ENCODE peak calls at places on chromosomes 1 and 21, in ten cellular contexts. One of them, this sample, is unnamed. For H3K4me1, the result is how much of the 10 kb centered on the place peaks cover.

GRCh38 chr21:31383770-31384169 is 39.7 kb upstream of the TIAM1 start:
- DNase-seq in upper lobe of left lung: no peak
- DNase-seq in stomach: no peak
- DNase-seq in HepG2: no peak
- DNase-seq in suprapubic skin: no peak
- DNase-seq in A549: no peak
- DNase-seq in K562: no peak
- DNase-seq in ovary: no peak
- DNase-seq in SK-N-SH: no peak
- DNase-seq in tibial nerve: no peak
- DNase-seq in this sample: no peak

GRCh38 chr1:81470250-81470649 is 330.5 kb upstream of the ADGRL2 start:
- DNase-seq in tibial nerve: no peak
- DNase-seq in SK-N-SH: no peak
- DNase-seq in suprapubic skin: no peak
- DNase-seq in HepG2: no peak
- DNase-seq in upper lobe of left lung: no peak
- DNase-seq in A549: no peak
- DNase-seq in ovary: no peak
- DNase-seq in stomach: no peak
- DNase-seq in K562: no peak
- DNase-seq in this sample: no peak

GRCh38 chr1:58162952-58163550 is 383.5 kb downstream of the OMA1 start:
- DNase-seq in upper lobe of left lung: peak
- DNase-seq in tibial nerve: peak
- DNase-seq in suprapubic skin: no peak
- DNase-seq in stomach: peak
- DNase-seq in ovary: peak
- DNase-seq in HepG2: peak
- DNase-seq in A549: peak
- DNase-seq in K562: peak
- DNase-seq in SK-N-SH: peak
- DNase-seq in this sample: peak

GRCh38 chr1:6580119-6580587 is 359 bp downstream of the ZBTB48 start:
- DNase-seq in K562: no peak
- DNase-seq in suprapubic skin: no peak
- DNase-seq in HepG2: no peak
- DNase-seq in SK-N-SH: no peak
- DNase-seq in upper lobe of left lung: no peak
- DNase-seq in ovary: no peak
- DNase-seq in tibial nerve: no peak
- DNase-seq in A549: no peak
- DNase-seq in stomach: no peak
- DNase-seq in this sample: no peak

GRCh38 chr1:188476606-188477005 is 1647.9 kb downstream of the PLA2G4A start:
- DNase-seq in A549: no peak
- DNase-seq in ovary: no peak
- DNase-seq in HepG2: no peak
- DNase-seq in suprapubic skin: no peak
- DNase-seq in SK-N-SH: no peak
- DNase-seq in upper lobe of left lung: no peak
- DNase-seq in K562: no peak
- DNase-seq in stomach: no peak
- DNase-seq in tibial nerve: no peak
- DNase-seq in this sample: no peak

GRCh38 chr21:34596561-34597271 is 18.2 kb downstream of the RCAN1 start:
- DNase-seq in HepG2: no peak
- DNase-seq in tibial nerve: no peak
- DNase-seq in upper lobe of left lung: no peak
- DNase-seq in K562: no peak
- DNase-seq in stomach: no peak
- DNase-seq in suprapubic skin: no peak
- DNase-seq in SK-N-SH: no peak
- DNase-seq in A549: no peak
- DNase-seq in ovary: no peak
- DNase-seq in this sample: no peak

GRCh38 chr1:200802042-200802441 is 63.3 kb downstream of the CAMSAP2 start:
- DNase-seq in tibial nerve: no peak
- DNase-seq in upper lobe of left lung: no peak
- DNase-seq in HepG2: no peak
- DNase-seq in K562: no peak
- DNase-seq in suprapubic skin: no peak
- DNase-seq in A549: no peak
- DNase-seq in ovary: no peak
- DNase-seq in SK-N-SH: no peak
- DNase-seq in stomach: no peak
- DNase-seq in this sample: no peak

GRCh38 chr1:154407021-154407865 is 2.1 kb downstream of the IL6R start:
- DNase-seq in upper lobe of left lung: peak
- DNase-seq in HepG2: no peak
- DNase-seq in SK-N-SH: no peak
- DNase-seq in suprapubic skin: no peak
- DNase-seq in tibial nerve: no peak
- DNase-seq in K562: no peak
- DNase-seq in ovary: no peak
- DNase-seq in A549: no peak
- DNase-seq in stomach: peak
- DNase-seq in this sample: no peak

GRCh38 chr21:27572681-27573080 is 605.8 kb upstream of the ADAMTS5 start:
- DNase-seq in SK-N-SH: no peak
- DNase-seq in tibial nerve: no peak
- DNase-seq in stomach: no peak
- DNase-seq in HepG2: no peak
- DNase-seq in A549: no peak
- DNase-seq in upper lobe of left lung: no peak
- DNase-seq in K562: no peak
- DNase-seq in suprapubic skin: no peak
- DNase-seq in ovary: no peak
- DNase-seq in this sample: no peak

GRCh38 chr21:42520628-42521253 is 7.1 kb downstream of the SLC37A1 start:
- DNase-seq in suprapubic skin: peak
- DNase-seq in SK-N-SH: peak
- DNase-seq in stomach: no peak
- DNase-seq in K562: peak
- DNase-seq in ovary: no peak
- DNase-seq in HepG2: no peak
- DNase-seq in A549: no peak
- DNase-seq in upper lobe of left lung: no peak
- DNase-seq in tibial nerve: no peak
- DNase-seq in this sample: no peak

GRCh38 chr21:42522771-42523170 is 9.1 kb downstream of the SLC37A1 start:
- DNase-seq in stomach: no peak
- DNase-seq in tibial nerve: no peak
- DNase-seq in K562: no peak
- DNase-seq in SK-N-SH: no peak
- DNase-seq in A549: no peak
- DNase-seq in ovary: no peak
- DNase-seq in HepG2: no peak
- DNase-seq in upper lobe of left lung: peak
- DNase-seq in suprapubic skin: peak
- DNase-seq in this sample: no peak

GRCh38 chr21:42521384-42521783 is 7.7 kb downstream of the SLC37A1 start:
- DNase-seq in SK-N-SH: no peak
- DNase-seq in ovary: no peak
- DNase-seq in tibial nerve: no peak
- DNase-seq in upper lobe of left lung: no peak
- DNase-seq in A549: no peak
- DNase-seq in stomach: no peak
- DNase-seq in HepG2: no peak
- DNase-seq in K562: no peak
- DNase-seq in suprapubic skin: peak
- DNase-seq in this sample: no peak

GRCh38 chr21:42522271-42522670 is 8.6 kb downstream of the SLC37A1 start:
- DNase-seq in K562: no peak
- DNase-seq in suprapubic skin: peak
- DNase-seq in A549: no peak
- DNase-seq in HepG2: no peak
- DNase-seq in tibial nerve: no peak
- DNase-seq in ovary: no peak
- DNase-seq in stomach: no peak
- DNase-seq in upper lobe of left lung: no peak
- DNase-seq in SK-N-SH: no peak
- DNase-seq in this sample: no peak

DNA sequence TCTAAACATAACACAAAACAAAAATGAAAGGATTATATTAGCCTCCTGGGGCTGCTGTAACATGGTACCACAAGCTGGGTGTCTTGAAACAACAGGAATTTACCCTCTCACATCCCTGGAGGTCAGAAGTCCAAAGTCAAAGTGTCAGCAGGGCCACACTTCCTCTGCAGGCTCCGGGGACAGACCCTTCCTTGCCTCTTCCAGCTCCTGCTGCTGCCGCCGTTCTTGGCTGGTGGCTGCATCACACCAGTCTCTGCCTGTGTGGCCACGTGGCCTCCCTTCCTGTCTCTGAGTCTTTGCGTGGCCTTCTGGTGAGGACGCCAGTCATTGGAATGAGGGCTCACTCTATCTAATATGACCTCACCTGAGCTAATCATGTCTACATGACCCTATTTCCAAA is 8.2 kb downstream of the SLC37A1 start:
- DNase-seq in ovary: no peak
- DNase-seq in stomach: no peak
- DNase-seq in SK-N-SH: no peak
- DNase-seq in HepG2: no peak
- DNase-seq in tibial nerve: no peak
- DNase-seq in A549: no peak
- DNase-seq in upper lobe of left lung: no peak
- DNase-seq in K562: no peak
- DNase-seq in suprapubic skin: peak
- DNase-seq in this sample: no peak
- H3K4me1 ChIP-seq in ovary: under half
- H3K4me1 ChIP-seq in stomach: half or more
- H3K4me1 ChIP-seq in SK-N-SH: under half
- H3K4me1 ChIP-seq in HepG2: under half
- H3K4me1 ChIP-seq in tibial nerve: under half
- H3K4me1 ChIP-seq in A549: under half
- H3K4me1 ChIP-seq in upper lobe of left lung: under half
- H3K4me1 ChIP-seq in K562: under half
- H3K4me1 ChIP-seq in suprapubic skin: under half
- H3K4me1 ChIP-seq in this sample: under half

DNA sequence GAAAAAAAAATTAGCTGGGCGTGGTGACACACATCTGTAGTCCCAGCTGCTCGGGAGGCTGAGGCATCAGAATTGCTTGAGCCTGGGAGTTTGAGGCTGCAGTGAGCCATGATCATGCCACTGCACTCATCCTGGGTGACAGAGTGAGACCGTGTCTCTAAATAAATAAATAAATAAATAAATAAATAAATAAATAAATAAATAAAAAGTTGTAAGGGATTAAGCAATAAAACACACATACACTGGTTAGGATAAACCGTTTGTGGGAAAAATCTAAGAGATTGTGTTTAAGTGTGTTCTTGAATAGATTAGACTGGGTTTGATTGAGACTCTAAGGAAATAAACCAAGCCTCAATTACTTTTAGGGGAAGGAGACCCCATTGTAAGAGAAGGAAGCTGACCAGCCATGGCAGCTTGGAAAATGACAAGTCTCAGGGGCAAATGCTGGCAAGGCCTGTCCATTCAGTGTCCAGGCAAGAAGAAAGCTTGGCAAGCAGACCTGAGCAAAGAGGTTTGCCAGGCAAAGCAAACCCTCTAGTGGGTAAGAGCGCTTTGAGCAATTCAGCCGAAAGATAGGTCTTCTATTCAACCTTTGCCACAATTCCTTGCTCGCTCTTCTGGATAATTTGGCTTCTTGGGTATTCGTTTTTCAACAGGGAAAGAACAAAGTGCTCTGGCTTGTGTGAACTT is 106.9 kb upstream of the SERBP1 start:
- DNase-seq in SK-N-SH: no peak
- DNase-seq in A549: no peak
- DNase-seq in HepG2: no peak
- DNase-seq in tibial nerve: no peak
- DNase-seq in suprapubic skin: no peak
- DNase-seq in stomach: no peak
- DNase-seq in K562: no peak
- DNase-seq in upper lobe of left lung: peak
- DNase-seq in ovary: no peak
- DNase-seq in this sample: no peak
- TF ChIP-seq EP300 in SK-N-SH: no peak
- TF ChIP-seq EP300 in A549: no peak
- TF ChIP-seq EP300 in HepG2: no peak
- TF ChIP-seq EP300 in tibial nerve: no peak
- TF ChIP-seq EP300 in suprapubic skin: no peak
- TF ChIP-seq EP300 in stomach: no peak
- TF ChIP-seq EP300 in K562: no peak
- TF ChIP-seq EP300 in upper lobe of left lung: no peak
- TF ChIP-seq EP300 in ovary: no peak
- TF ChIP-seq EP300 in this sample: no peak

GRCh38 chr1:150928286-150928685 is 2.1 kb downstream of the SETDB1 start:
- DNase-seq in stomach: no peak
- DNase-seq in SK-N-SH: no peak
- DNase-seq in HepG2: no peak
- DNase-seq in K562: no peak
- DNase-seq in suprapubic skin: no peak
- DNase-seq in ovary: no peak
- DNase-seq in tibial nerve: no peak
- DNase-seq in upper lobe of left lung: no peak
- DNase-seq in A549: no peak
- DNase-seq in this sample: no peak
- H3K4me3 ChIP-seq in stomach: no peak
- H3K4me3 ChIP-seq in SK-N-SH: no peak
- H3K4me3 ChIP-seq in HepG2: no peak
- H3K4me3 ChIP-seq in K562: no peak
- H3K4me3 ChIP-seq in suprapubic skin: no peak
- H3K4me3 ChIP-seq in ovary: no peak
- H3K4me3 ChIP-seq in tibial nerve: no peak
- H3K4me3 ChIP-seq in upper lobe of left lung: no peak
- H3K4me3 ChIP-seq in A549: no peak
- H3K4me3 ChIP-seq in this sample: no peak

GRCh38 chr1:27090921-27091320 is 64.0 kb downstream of the SLC9A1 start:
- DNase-seq in stomach: no peak
- DNase-seq in ovary: no peak
- DNase-seq in tibial nerve: no peak
- DNase-seq in HepG2: no peak
- DNase-seq in A549: no peak
- DNase-seq in SK-N-SH: no peak
- DNase-seq in K562: no peak
- DNase-seq in upper lobe of left lung: no peak
- DNase-seq in suprapubic skin: no peak
- DNase-seq in this sample: no peak

GRCh38 chr1:27084107-27084506 is 70.8 kb downstream of the SLC9A1 start:
- DNase-seq in upper lobe of left lung: no peak
- DNase-seq in K562: no peak
- DNase-seq in suprapubic skin: no peak
- DNase-seq in HepG2: no peak
- DNase-seq in tibial nerve: no peak
- DNase-seq in stomach: no peak
- DNase-seq in ovary: no peak
- DNase-seq in SK-N-SH: no peak
- DNase-seq in A549: no peak
- DNase-seq in this sample: no peak

GRCh38 chr1:27086628-27087027 is 68.3 kb downstream of the SLC9A1 start:
- DNase-seq in suprapubic skin: no peak
- DNase-seq in stomach: no peak
- DNase-seq in K562: no peak
- DNase-seq in SK-N-SH: no peak
- DNase-seq in upper lobe of left lung: no peak
- DNase-seq in tibial nerve: no peak
- DNase-seq in ovary: no peak
- DNase-seq in A549: no peak
- DNase-seq in HepG2: no peak
- DNase-seq in this sample: no peak

GRCh38 chr1:27086026-27086425 is 68.9 kb downstream of the SLC9A1 start:
- DNase-seq in ovary: no peak
- DNase-seq in HepG2: no peak
- DNase-seq in SK-N-SH: no peak
- DNase-seq in A549: no peak
- DNase-seq in upper lobe of left lung: no peak
- DNase-seq in suprapubic skin: no peak
- DNase-seq in K562: no peak
- DNase-seq in tibial nerve: no peak
- DNase-seq in stomach: no peak
- DNase-seq in this sample: no peak

GRCh38 chr1:27087371-27087941 is 67.5 kb downstream of the SLC9A1 start:
- DNase-seq in ovary: no peak
- DNase-seq in upper lobe of left lung: no peak
- DNase-seq in A549: no peak
- DNase-seq in HepG2: no peak
- DNase-seq in suprapubic skin: no peak
- DNase-seq in K562: no peak
- DNase-seq in stomach: no peak
- DNase-seq in SK-N-SH: no peak
- DNase-seq in tibial nerve: no peak
- DNase-seq in this sample: no peak
- H3K4me1 ChIP-seq in ovary: under half
- H3K4me1 ChIP-seq in upper lobe of left lung: under half
- H3K4me1 ChIP-seq in A549: under half
- H3K4me1 ChIP-seq in HepG2: under half
- H3K4me1 ChIP-seq in suprapubic skin: under half
- H3K4me1 ChIP-seq in K562: under half
- H3K4me1 ChIP-seq in stomach: under half
- H3K4me1 ChIP-seq in SK-N-SH: under half
- H3K4me1 ChIP-seq in tibial nerve: under half
- H3K4me1 ChIP-seq in this sample: under half

This sample was measured in transverse colon.